ENCODE peak calls at places on chromosomes 1 and 21, in five cellular contexts. S, L, X, B and E are unnamed samples.

GRCh38 chr1:109793486-109794318 is 30.0 kb upstream of the EPS8L3 start:
- DNase-seq in S (peak; percentile 67), B (peak; percentile 83), L (peak; percentile 15), X (peak; percentile 97), E (peak; percentile 56)

GRCh38 chr1:234235373-234235772 is 137.9 kb upstream of the COA6 start:
- DNase-seq in S (no peak), X (no peak), L (no peak), B (no peak), E (no peak)

GRCh38 chr1:223329664-223330420 is 34.1 kb downstream of the SUSD4 start:
- DNase-seq in B (no peak), X (no peak), S (no peak), L (no peak), E (no peak)

GRCh38 chr1:42484382-42484781 is 21.3 kb downstream of the CCDC30 start:
- DNase-seq in L (no peak), X (peak; percentile 6), S (no peak), B (peak; percentile 30), E (peak; percentile 71)

GRCh38 chr1:54230507-54231339 is 30.8 kb downstream of the MRPL37 start:
- DNase-seq in S (no peak), L (no peak), B (no peak), X (no peak), E (no peak)

GRCh38 chr1:228178737-228179720 is 13.4 kb downstream of the IBA57 start:
- DNase-seq in X (no peak), L (no peak), S (no peak), B (no peak), E (no peak)

GRCh38 chr21:43603641-43604504 is 55.4 kb downstream of the HSF2BP start:
- DNase-seq in B (no peak), S (no peak), X (no peak), L (no peak), E (no peak)

GRCh38 chr1:78038491-78038939 is 7.3 kb upstream of the GIPC2 start:
- DNase-seq in S (no peak), L (no peak), B (no peak), X (peak; percentile 81), E (no peak)

GRCh38 chr1:173532237-173532636 is 55.1 kb downstream of the PRDX6 start:
- DNase-seq in X (no peak), L (no peak), B (no peak), S (no peak), E (no peak)

GRCh38 chr1:57761628-57762027 is 337.8 kb upstream of the DAB1 start:
- DNase-seq in X (no peak), L (no peak), S (no peak), B (no peak), E (no peak)

GRCh38 chr21:14913576-14914146 is 151.1 kb downstream of the NRIP1 start:
- DNase-seq in B (no peak), S (no peak), X (no peak), L (no peak), E (no peak)

GRCh38 chr1:153609585-153609907 is 3.4 kb downstream of the S100A16 start:
- DNase-seq in L (no peak), B (no peak), S (no peak), X (no peak), E (no peak)

GRCh38 chr1:6570066-6570465 is 9.7 kb upstream of the ZBTB48 start:
- DNase-seq in S (no peak), B (no peak), X (no peak), L (no peak), E (no peak)

GRCh38 chr1:116852910-116853309 is 56.8 kb upstream of the PTGFRN start:
- DNase-seq in L (no peak), S (no peak), X (peak; percentile 14), B (no peak), E (no peak)

GRCh38 chr1:14857436-14858195 is 259.1 kb downstream of the KAZN start:
- DNase-seq in B (no peak), X (no peak), S (no peak), L (no peak), E (no peak)

GRCh38 chr1:110155878-110156522 is 5.7 kb downstream of the SLC6A17 start:
- DNase-seq in S (peak; percentile 19), L (peak; percentile 74), X (peak; percentile 75), B (peak; percentile 66), E (no peak)

GRCh38 chr1:211625040-211625439 is 46.1 kb upstream of the SLC30A1 start:
- DNase-seq in L (no peak), B (peak; percentile 34), S (no peak), X (peak; percentile 42), E (no peak)